ENCODE peak calls at places on chromosomes 16 and 17, in nine cellular contexts. One of them, this sample, is unnamed.

GRCh38 chr17:41793749-41794602 is 7.5 kb upstream of the JUP start:
- DNase-seq in neural crest cell: no peak
- DNase-seq in right lobe of liver: no peak
- DNase-seq in pons: no peak
- DNase-seq in NCI-H1930: no peak
- DNase-seq in activated CD8-positive, alpha-beta memory T cell treated with anti-CD3 and anti-CD28 coated beads for 48 hours: no peak
- DNase-seq in activated T-cell treated with anti-CD3 and anti-CD28 coated beads, Interleukin-2, amount 50 U/mL, for 4 hours: no peak
- DNase-seq in fibroblast of pulmonary artery: peak
- DNase-seq in stimulated activated naive CD4-positive, alpha-beta T cell treated with Interleukin-2 at 50 U/mL for 16 hours: no peak
- DNase-seq in this sample: no peak

GRCh38 chr16:31204871-31205666 is 2.5 kb upstream of the PYCARD start:
- DNase-seq in neural crest cell: no peak
- DNase-seq in right lobe of liver: no peak
- DNase-seq in pons: no peak
- DNase-seq in NCI-H1930: no peak
- DNase-seq in activated CD8-positive, alpha-beta memory T cell treated with anti-CD3 and anti-CD28 coated beads for 48 hours: no peak
- DNase-seq in activated T-cell treated with anti-CD3 and anti-CD28 coated beads, Interleukin-2, amount 50 U/mL, for 4 hours: no peak
- DNase-seq in fibroblast of pulmonary artery: no peak
- DNase-seq in stimulated activated naive CD4-positive, alpha-beta T cell treated with Interleukin-2 at 50 U/mL for 16 hours: no peak
- DNase-seq in this sample: no peak

GRCh38 chr16:87570564-87570937 is 31.8 kb upstream of the JPH3 start:
- DNase-seq in neural crest cell: no peak
- DNase-seq in right lobe of liver: no peak
- DNase-seq in pons: no peak
- DNase-seq in NCI-H1930: no peak
- DNase-seq in activated CD8-positive, alpha-beta memory T cell treated with anti-CD3 and anti-CD28 coated beads for 48 hours: no peak
- DNase-seq in activated T-cell treated with anti-CD3 and anti-CD28 coated beads, Interleukin-2, amount 50 U/mL, for 4 hours: no peak
- DNase-seq in fibroblast of pulmonary artery: no peak
- DNase-seq in stimulated activated naive CD4-positive, alpha-beta T cell treated with Interleukin-2 at 50 U/mL for 16 hours: no peak
- DNase-seq in this sample: no peak

GRCh38 chr17:57861737-57862409 is 12.0 kb upstream of the MRPS23 start:
- DNase-seq in neural crest cell: no peak
- DNase-seq in right lobe of liver: no peak
- DNase-seq in pons: no peak
- DNase-seq in NCI-H1930: no peak
- DNase-seq in activated CD8-positive, alpha-beta memory T cell treated with anti-CD3 and anti-CD28 coated beads for 48 hours: no peak
- DNase-seq in activated T-cell treated with anti-CD3 and anti-CD28 coated beads, Interleukin-2, amount 50 U/mL, for 4 hours: no peak
- DNase-seq in fibroblast of pulmonary artery: no peak
- DNase-seq in stimulated activated naive CD4-positive, alpha-beta T cell treated with Interleukin-2 at 50 U/mL for 16 hours: no peak
- DNase-seq in this sample: no peak

GRCh38 chr17:77319211-77320031 is 178.7 kb downstream of the SEC14L1 start:
- DNase-seq in neural crest cell: no peak
- DNase-seq in right lobe of liver: peak
- DNase-seq in pons: no peak
- DNase-seq in NCI-H1930: no peak
- DNase-seq in activated CD8-positive, alpha-beta memory T cell treated with anti-CD3 and anti-CD28 coated beads for 48 hours: no peak
- DNase-seq in activated T-cell treated with anti-CD3 and anti-CD28 coated beads, Interleukin-2, amount 50 U/mL, for 4 hours: peak
- DNase-seq in fibroblast of pulmonary artery: peak
- DNase-seq in stimulated activated naive CD4-positive, alpha-beta T cell treated with Interleukin-2 at 50 U/mL for 16 hours: peak
- DNase-seq in this sample: peak

GRCh38 chr16:57409870-57410585 is 5.5 kb downstream of the CCL17 start:
- DNase-seq in neural crest cell: no peak
- DNase-seq in right lobe of liver: no peak
- DNase-seq in pons: no peak
- DNase-seq in NCI-H1930: no peak
- DNase-seq in activated CD8-positive, alpha-beta memory T cell treated with anti-CD3 and anti-CD28 coated beads for 48 hours: no peak
- DNase-seq in activated T-cell treated with anti-CD3 and anti-CD28 coated beads, Interleukin-2, amount 50 U/mL, for 4 hours: no peak
- DNase-seq in fibroblast of pulmonary artery: no peak
- DNase-seq in stimulated activated naive CD4-positive, alpha-beta T cell treated with Interleukin-2 at 50 U/mL for 16 hours: no peak
- DNase-seq in this sample: no peak

GRCh38 chr17:34580685-34581445 is 1.5 kb downstream of the TMEM132E start:
- DNase-seq in neural crest cell: no peak
- DNase-seq in right lobe of liver: no peak
- DNase-seq in pons: no peak
- DNase-seq in NCI-H1930: peak
- DNase-seq in activated CD8-positive, alpha-beta memory T cell treated with anti-CD3 and anti-CD28 coated beads for 48 hours: no peak
- DNase-seq in activated T-cell treated with anti-CD3 and anti-CD28 coated beads, Interleukin-2, amount 50 U/mL, for 4 hours: no peak
- DNase-seq in fibroblast of pulmonary artery: no peak
- DNase-seq in stimulated activated naive CD4-positive, alpha-beta T cell treated with Interleukin-2 at 50 U/mL for 16 hours: no peak
- DNase-seq in this sample: no peak

GRCh38 chr17:36736201-36737156 is 135.1 kb downstream of the MRM1 start:
- DNase-seq in neural crest cell: no peak
- DNase-seq in right lobe of liver: no peak
- DNase-seq in pons: peak
- DNase-seq in NCI-H1930: no peak
- DNase-seq in activated CD8-positive, alpha-beta memory T cell treated with anti-CD3 and anti-CD28 coated beads for 48 hours: no peak
- DNase-seq in activated T-cell treated with anti-CD3 and anti-CD28 coated beads, Interleukin-2, amount 50 U/mL, for 4 hours: no peak
- DNase-seq in fibroblast of pulmonary artery: no peak
- DNase-seq in stimulated activated naive CD4-positive, alpha-beta T cell treated with Interleukin-2 at 50 U/mL for 16 hours: no peak
- DNase-seq in this sample: no peak

GRCh38 chr17:77325826-77326581 is 185.2 kb downstream of the SEC14L1 start:
- DNase-seq in neural crest cell: no peak
- DNase-seq in right lobe of liver: peak
- DNase-seq in pons: no peak
- DNase-seq in NCI-H1930: no peak
- DNase-seq in activated CD8-positive, alpha-beta memory T cell treated with anti-CD3 and anti-CD28 coated beads for 48 hours: no peak
- DNase-seq in activated T-cell treated with anti-CD3 and anti-CD28 coated beads, Interleukin-2, amount 50 U/mL, for 4 hours: no peak
- DNase-seq in fibroblast of pulmonary artery: no peak
- DNase-seq in stimulated activated naive CD4-positive, alpha-beta T cell treated with Interleukin-2 at 50 U/mL for 16 hours: no peak
- DNase-seq in this sample: no peak

GRCh38 chr16:80526418-80527061 is 14.3 kb upstream of the DYNLRB2 start:
- DNase-seq in neural crest cell: peak
- DNase-seq in right lobe of liver: peak
- DNase-seq in pons: peak
- DNase-seq in NCI-H1930: peak
- DNase-seq in activated CD8-positive, alpha-beta memory T cell treated with anti-CD3 and anti-CD28 coated beads for 48 hours: no peak
- DNase-seq in activated T-cell treated with anti-CD3 and anti-CD28 coated beads, Interleukin-2, amount 50 U/mL, for 4 hours: peak
- DNase-seq in fibroblast of pulmonary artery: peak
- DNase-seq in stimulated activated naive CD4-positive, alpha-beta T cell treated with Interleukin-2 at 50 U/mL for 16 hours: peak
- DNase-seq in this sample: peak

GRCh38 chr17:18187226-18187625 is 3.6 kb downstream of the ALKBH5 start:
- DNase-seq in neural crest cell: no peak
- DNase-seq in right lobe of liver: no peak
- DNase-seq in pons: peak
- DNase-seq in NCI-H1930: no peak
- DNase-seq in activated CD8-positive, alpha-beta memory T cell treated with anti-CD3 and anti-CD28 coated beads for 48 hours: no peak
- DNase-seq in activated T-cell treated with anti-CD3 and anti-CD28 coated beads, Interleukin-2, amount 50 U/mL, for 4 hours: no peak
- DNase-seq in fibroblast of pulmonary artery: peak
- DNase-seq in stimulated activated naive CD4-positive, alpha-beta T cell treated with Interleukin-2 at 50 U/mL for 16 hours: no peak
- DNase-seq in this sample: no peak

GRCh38 chr17:11241611-11242226 is 706 bp downstream of the SHISA6 start:
- DNase-seq in neural crest cell: no peak
- DNase-seq in right lobe of liver: no peak
- DNase-seq in pons: no peak
- DNase-seq in NCI-H1930: no peak
- DNase-seq in activated CD8-positive, alpha-beta memory T cell treated with anti-CD3 and anti-CD28 coated beads for 48 hours: no peak
- DNase-seq in activated T-cell treated with anti-CD3 and anti-CD28 coated beads, Interleukin-2, amount 50 U/mL, for 4 hours: no peak
- DNase-seq in fibroblast of pulmonary artery: no peak
- DNase-seq in stimulated activated naive CD4-positive, alpha-beta T cell treated with Interleukin-2 at 50 U/mL for 16 hours: no peak
- DNase-seq in this sample: no peak

GRCh38 chr16:51473091-51473490 is 322.0 kb upstream of the SALL1 start:
- DNase-seq in neural crest cell: no peak
- DNase-seq in right lobe of liver: no peak
- DNase-seq in pons: no peak
- DNase-seq in NCI-H1930: no peak
- DNase-seq in activated CD8-positive, alpha-beta memory T cell treated with anti-CD3 and anti-CD28 coated beads for 48 hours: no peak
- DNase-seq in activated T-cell treated with anti-CD3 and anti-CD28 coated beads, Interleukin-2, amount 50 U/mL, for 4 hours: no peak
- DNase-seq in fibroblast of pulmonary artery: peak
- DNase-seq in stimulated activated naive CD4-positive, alpha-beta T cell treated with Interleukin-2 at 50 U/mL for 16 hours: no peak
- DNase-seq in this sample: no peak

GRCh38 chr17:15404116-15404730 is 62.8 kb upstream of the TEKT3 start:
- DNase-seq in neural crest cell: no peak
- DNase-seq in right lobe of liver: no peak
- DNase-seq in pons: no peak
- DNase-seq in NCI-H1930: no peak
- DNase-seq in activated CD8-positive, alpha-beta memory T cell treated with anti-CD3 and anti-CD28 coated beads for 48 hours: no peak
- DNase-seq in activated T-cell treated with anti-CD3 and anti-CD28 coated beads, Interleukin-2, amount 50 U/mL, for 4 hours: no peak
- DNase-seq in fibroblast of pulmonary artery: peak
- DNase-seq in stimulated activated naive CD4-positive, alpha-beta T cell treated with Interleukin-2 at 50 U/mL for 16 hours: no peak
- DNase-seq in this sample: no peak

GRCh38 chr16:59635674-59636073 is 901.6 kb upstream of the GOT2 start:
- DNase-seq in neural crest cell: no peak
- DNase-seq in right lobe of liver: no peak
- DNase-seq in pons: no peak
- DNase-seq in NCI-H1930: no peak
- DNase-seq in activated CD8-positive, alpha-beta memory T cell treated with anti-CD3 and anti-CD28 coated beads for 48 hours: no peak
- DNase-seq in activated T-cell treated with anti-CD3 and anti-CD28 coated beads, Interleukin-2, amount 50 U/mL, for 4 hours: no peak
- DNase-seq in fibroblast of pulmonary artery: peak
- DNase-seq in stimulated activated naive CD4-positive, alpha-beta T cell treated with Interleukin-2 at 50 U/mL for 16 hours: no peak
- DNase-seq in this sample: no peak

GRCh38 chr17:58219789-58220183 is 731 bp upstream of the MKS1 start:
- DNase-seq in neural crest cell: no peak
- DNase-seq in right lobe of liver: no peak
- DNase-seq in pons: peak
- DNase-seq in NCI-H1930: no peak
- DNase-seq in activated CD8-positive, alpha-beta memory T cell treated with anti-CD3 and anti-CD28 coated beads for 48 hours: no peak
- DNase-seq in activated T-cell treated with anti-CD3 and anti-CD28 coated beads, Interleukin-2, amount 50 U/mL, for 4 hours: no peak
- DNase-seq in fibroblast of pulmonary artery: no peak
- DNase-seq in stimulated activated naive CD4-positive, alpha-beta T cell treated with Interleukin-2 at 50 U/mL for 16 hours: no peak
- DNase-seq in this sample: no peak

GRCh38 chr16:65044861-65045260 is 77.0 kb downstream of the CDH11 start:
- DNase-seq in neural crest cell: no peak
- DNase-seq in right lobe of liver: no peak
- DNase-seq in pons: no peak
- DNase-seq in NCI-H1930: no peak
- DNase-seq in activated CD8-positive, alpha-beta memory T cell treated with anti-CD3 and anti-CD28 coated beads for 48 hours: no peak
- DNase-seq in activated T-cell treated with anti-CD3 and anti-CD28 coated beads, Interleukin-2, amount 50 U/mL, for 4 hours: no peak
- DNase-seq in fibroblast of pulmonary artery: peak
- DNase-seq in stimulated activated naive CD4-positive, alpha-beta T cell treated with Interleukin-2 at 50 U/mL for 16 hours: no peak
- DNase-seq in this sample: no peak

GRCh38 chr16:24846548-24847357 is 990 bp downstream of the SLC5A11 start:
- DNase-seq in neural crest cell: no peak
- DNase-seq in right lobe of liver: no peak
- DNase-seq in pons: no peak
- DNase-seq in NCI-H1930: no peak
- DNase-seq in activated CD8-positive, alpha-beta memory T cell treated with anti-CD3 and anti-CD28 coated beads for 48 hours: no peak
- DNase-seq in activated T-cell treated with anti-CD3 and anti-CD28 coated beads, Interleukin-2, amount 50 U/mL, for 4 hours: no peak
- DNase-seq in fibroblast of pulmonary artery: no peak
- DNase-seq in stimulated activated naive CD4-positive, alpha-beta T cell treated with Interleukin-2 at 50 U/mL for 16 hours: no peak
- DNase-seq in this sample: no peak

GRCh38 chr16:50025544-50025931 is 513 bp downstream of the CNEP1R1 start:
- DNase-seq in neural crest cell: no peak
- DNase-seq in right lobe of liver: no peak
- DNase-seq in pons: no peak
- DNase-seq in NCI-H1930: no peak
- DNase-seq in activated CD8-positive, alpha-beta memory T cell treated with anti-CD3 and anti-CD28 coated beads for 48 hours: no peak
- DNase-seq in activated T-cell treated with anti-CD3 and anti-CD28 coated beads, Interleukin-2, amount 50 U/mL, for 4 hours: peak
- DNase-seq in fibroblast of pulmonary artery: no peak
- DNase-seq in stimulated activated naive CD4-positive, alpha-beta T cell treated with Interleukin-2 at 50 U/mL for 16 hours: peak
- DNase-seq in this sample: no peak

GRCh38 chr17:9700136-9700535 is 54.8 kb downstream of the USP43 start:
- DNase-seq in neural crest cell: no peak
- DNase-seq in right lobe of liver: no peak
- DNase-seq in pons: no peak
- DNase-seq in NCI-H1930: no peak
- DNase-seq in activated CD8-positive, alpha-beta memory T cell treated with anti-CD3 and anti-CD28 coated beads for 48 hours: no peak
- DNase-seq in activated T-cell treated with anti-CD3 and anti-CD28 coated beads, Interleukin-2, amount 50 U/mL, for 4 hours: no peak
- DNase-seq in fibroblast of pulmonary artery: no peak
- DNase-seq in stimulated activated naive CD4-positive, alpha-beta T cell treated with Interleukin-2 at 50 U/mL for 16 hours: no peak
- DNase-seq in this sample: no peak

GRCh38 chr16:57349212-57350031 is 9.2 kb upstream of the CCL22 start:
- DNase-seq in neural crest cell: no peak
- DNase-seq in right lobe of liver: no peak
- DNase-seq in pons: peak
- DNase-seq in NCI-H1930: no peak
- DNase-seq in activated CD8-positive, alpha-beta memory T cell treated with anti-CD3 and anti-CD28 coated beads for 48 hours: no peak
- DNase-seq in activated T-cell treated with anti-CD3 and anti-CD28 coated beads, Interleukin-2, amount 50 U/mL, for 4 hours: no peak
- DNase-seq in fibroblast of pulmonary artery: no peak
- DNase-seq in stimulated activated naive CD4-positive, alpha-beta T cell treated with Interleukin-2 at 50 U/mL for 16 hours: no peak
- DNase-seq in this sample: no peak

GRCh38 chr16:84597518-84598390 is 20.1 kb downstream of the COTL1 start:
- DNase-seq in neural crest cell: no peak
- DNase-seq in right lobe of liver: no peak
- DNase-seq in pons: peak
- DNase-seq in NCI-H1930: no peak
- DNase-seq in activated CD8-positive, alpha-beta memory T cell treated with anti-CD3 and anti-CD28 coated beads for 48 hours: no peak
- DNase-seq in activated T-cell treated with anti-CD3 and anti-CD28 coated beads, Interleukin-2, amount 50 U/mL, for 4 hours: no peak
- DNase-seq in fibroblast of pulmonary artery: no peak
- DNase-seq in stimulated activated naive CD4-positive, alpha-beta T cell treated with Interleukin-2 at 50 U/mL for 16 hours: no peak
- DNase-seq in this sample: no peak

GRCh38 chr17:17042851-17043667 is 802 bp downstream of the MPRIP start:
- DNase-seq in neural crest cell: no peak
- DNase-seq in right lobe of liver: peak
- DNase-seq in pons: no peak
- DNase-seq in NCI-H1930: no peak
- DNase-seq in activated CD8-positive, alpha-beta memory T cell treated with anti-CD3 and anti-CD28 coated beads for 48 hours: no peak
- DNase-seq in activated T-cell treated with anti-CD3 and anti-CD28 coated beads, Interleukin-2, amount 50 U/mL, for 4 hours: peak
- DNase-seq in fibroblast of pulmonary artery: peak
- DNase-seq in stimulated activated naive CD4-positive, alpha-beta T cell treated with Interleukin-2 at 50 U/mL for 16 hours: peak
- DNase-seq in this sample: no peak

GRCh38 chr16:15398618-15399316 is 3.2 kb downstream of the MPV17L start:
- DNase-seq in neural crest cell: no peak
- DNase-seq in right lobe of liver: peak
- DNase-seq in pons: no peak
- DNase-seq in NCI-H1930: no peak
- DNase-seq in activated CD8-positive, alpha-beta memory T cell treated with anti-CD3 and anti-CD28 coated beads for 48 hours: no peak
- DNase-seq in activated T-cell treated with anti-CD3 and anti-CD28 coated beads, Interleukin-2, amount 50 U/mL, for 4 hours: no peak
- DNase-seq in fibroblast of pulmonary artery: no peak
- DNase-seq in stimulated activated naive CD4-positive, alpha-beta T cell treated with Interleukin-2 at 50 U/mL for 16 hours: no peak
- DNase-seq in this sample: no peak

GRCh38 chr16:86343111-86343642 is 167.2 kb upstream of the FOXF1 start:
- DNase-seq in neural crest cell: no peak
- DNase-seq in right lobe of liver: no peak
- DNase-seq in pons: no peak
- DNase-seq in NCI-H1930: no peak
- DNase-seq in activated CD8-positive, alpha-beta memory T cell treated with anti-CD3 and anti-CD28 coated beads for 48 hours: no peak
- DNase-seq in activated T-cell treated with anti-CD3 and anti-CD28 coated beads, Interleukin-2, amount 50 U/mL, for 4 hours: no peak
- DNase-seq in fibroblast of pulmonary artery: peak
- DNase-seq in stimulated activated naive CD4-positive, alpha-beta T cell treated with Interleukin-2 at 50 U/mL for 16 hours: no peak
- DNase-seq in this sample: no peak

GRCh38 chr16:54460254-54460860 is 173.8 kb upstream of the IRX3 start:
- DNase-seq in neural crest cell: no peak
- DNase-seq in right lobe of liver: no peak
- DNase-seq in pons: no peak
- DNase-seq in NCI-H1930: no peak
- DNase-seq in activated CD8-positive, alpha-beta memory T cell treated with anti-CD3 and anti-CD28 coated beads for 48 hours: no peak
- DNase-seq in activated T-cell treated with anti-CD3 and anti-CD28 coated beads, Interleukin-2, amount 50 U/mL, for 4 hours: no peak
- DNase-seq in fibroblast of pulmonary artery: no peak
- DNase-seq in stimulated activated naive CD4-positive, alpha-beta T cell treated with Interleukin-2 at 50 U/mL for 16 hours: no peak
- DNase-seq in this sample: no peak

GRCh38 chr16:89099905-89100304 is 6.3 kb downstream of the ACSF3 start:
- DNase-seq in neural crest cell: no peak
- DNase-seq in right lobe of liver: no peak
- DNase-seq in pons: no peak
- DNase-seq in NCI-H1930: no peak
- DNase-seq in activated CD8-positive, alpha-beta memory T cell treated with anti-CD3 and anti-CD28 coated beads for 48 hours: no peak
- DNase-seq in activated T-cell treated with anti-CD3 and anti-CD28 coated beads, Interleukin-2, amount 50 U/mL, for 4 hours: no peak
- DNase-seq in fibroblast of pulmonary artery: no peak
- DNase-seq in stimulated activated naive CD4-positive, alpha-beta T cell treated with Interleukin-2 at 50 U/mL for 16 hours: no peak
- DNase-seq in this sample: no peak

GRCh38 chr17:40430272-40431230 is 12.7 kb upstream of the IGFBP4 start:
- DNase-seq in neural crest cell: no peak
- DNase-seq in right lobe of liver: no peak
- DNase-seq in pons: no peak
- DNase-seq in NCI-H1930: no peak
- DNase-seq in activated CD8-positive, alpha-beta memory T cell treated with anti-CD3 and anti-CD28 coated beads for 48 hours: no peak
- DNase-seq in activated T-cell treated with anti-CD3 and anti-CD28 coated beads, Interleukin-2, amount 50 U/mL, for 4 hours: no peak
- DNase-seq in fibroblast of pulmonary artery: no peak
- DNase-seq in stimulated activated naive CD4-positive, alpha-beta T cell treated with Interleukin-2 at 50 U/mL for 16 hours: no peak
- DNase-seq in this sample: no peak